ENCODE peak calls at places on chromosome 21, in eight cellular contexts. A is germinal center, Y is ACHN, S is kidney tubule cell, Q is GM18507, F is endodermal cell, N is M059J, K is upper lobe of right lung. W is an unnamed sample.

GRCh38 chr21:33491373-33492102 is at the start of gene DNAJC28:
- DNase-seq in A (peak; percentile 93), Y (peak; percentile 90), S (peak; percentile 92), Q (peak; percentile 91), F (peak; percentile 98), N (peak; percentile 90), K (peak; percentile 97), W (peak; percentile 93)

GRCh38 chr21:36756527-36756926 is 57.6 kb downstream of the SIM2 start:
- DNase-seq in A (no peak), Y (no peak), S (peak; percentile 82), Q (no peak), F (no peak), N (peak; percentile 55), K (no peak), W (no peak)

GRCh38 chr21:45142469-45142868 is 68.1 kb downstream of the ADARB1 start:
- DNase-seq in A (no peak), Y (peak; percentile 20), S (peak; percentile 30), Q (no peak), F (peak; percentile 42), N (peak; percentile 75), K (peak; percentile 61), W (peak; percentile 38)

GRCh38 chr21:36113647-36114428 is 21.0 kb upstream of the CBR3 start:
- DNase-seq in A (no peak), Y (no peak), S (peak; percentile 38), Q (no peak), F (no peak), N (no peak), K (peak; percentile 94), W (peak; percentile 55)

GRCh38 chr21:45276620-45277019 is 11.1 kb downstream of the POFUT2 start:
- DNase-seq in A (no peak), Y (no peak), S (no peak), Q (no peak), F (peak; percentile 32), N (no peak), K (no peak), W (no peak)

GRCh38 chr21:36422279-36423098 is 37.3 kb downstream of the CHAF1B start:
- DNase-seq in A (peak; percentile 58), Y (peak; percentile 64), S (peak; percentile 74), Q (peak; percentile 42), F (peak; percentile 95), N (peak; percentile 73), K (peak; percentile 73), W (peak; percentile 77)

GRCh38 chr21:19340303-19340702 is 936.7 kb upstream of the TMPRSS15 start:
- DNase-seq in A (no peak), Y (no peak), S (no peak), Q (no peak), F (no peak), N (no peak), K (no peak), W (no peak)

GRCh38 chr21:33897739-33898138 is 17.9 kb downstream of the ATP5PO start:
- DNase-seq in A (no peak), Y (no peak), S (no peak), Q (no peak), F (no peak), N (no peak), K (no peak), W (no peak)

GRCh38 chr21:44350773-44351481 is 2.5 kb upstream of the TRPM2 start:
- DNase-seq in A (no peak), Y (no peak), S (no peak), Q (no peak), F (no peak), N (no peak), K (peak; percentile 67), W (no peak)

GRCh38 chr21:42187976-42188653 is 30.8 kb upstream of the ABCG1 start:
- DNase-seq in A (peak; percentile 74), Y (no peak), S (peak; percentile 5), Q (peak; percentile 64), F (no peak), N (peak; percentile 58), K (no peak), W (no peak)

GRCh38 chr21:45228171-45228641 is 59.5 kb downstream of the POFUT2 start:
- DNase-seq in A (no peak), Y (peak; percentile 88), S (peak; percentile 90), Q (no peak), F (no peak), N (peak; percentile 100), K (no peak), W (peak; percentile 43)

GRCh38 chr21:46253610-46254124 is 25.1 kb upstream of the LSS start:
- DNase-seq in A (no peak), Y (no peak), S (no peak), Q (no peak), F (no peak), N (no peak), K (peak; percentile 15), W (peak; percentile 80)

GRCh38 chr21:40841524-40842196 is 5.3 kb downstream of the DSCAM start:
- DNase-seq in A (no peak), Y (peak; percentile 2), S (peak; percentile 69), Q (no peak), F (peak; percentile 93), N (peak; percentile 37), K (peak; percentile 80), W (peak; percentile 28)

GRCh38 chr21:35223480-35224156 is 174.5 kb upstream of the RUNX1 start:
- DNase-seq in A (no peak), Y (no peak), S (no peak), Q (no peak), F (no peak), N (peak; percentile 78), K (no peak), W (no peak)

GRCh38 chr21:38440746-38441145 is 57.5 kb downstream of the ERG start:
- DNase-seq in A (no peak), Y (peak; percentile 2), S (peak; percentile 85), Q (no peak), F (no peak), N (peak; percentile 99), K (no peak), W (peak; percentile 2)

GRCh38 chr21:28633803-28634572 is 358.7 kb downstream of the LTN1 start:
- DNase-seq in A (peak; percentile 4), Y (no peak), S (peak; percentile 12), Q (no peak), F (no peak), N (peak; percentile 83), K (no peak), W (no peak)

GRCh38 chr21:43890042-43890441 is 25.0 kb downstream of the AGPAT3 start:
- DNase-seq in A (no peak), Y (no peak), S (no peak), Q (no peak), F (peak; percentile 77), N (no peak), K (no peak), W (no peak)

GRCh38 chr21:16322423-16322822 is 592.6 kb downstream of the USP25 start:
- DNase-seq in A (no peak), Y (no peak), S (no peak), Q (no peak), F (no peak), N (no peak), K (no peak), W (no peak)

GRCh38 chr21:15604424-15604823 is 125.4 kb upstream of the USP25 start:
- DNase-seq in A (no peak), Y (peak; percentile 11), S (peak; percentile 62), Q (no peak), F (no peak), N (peak; percentile 41), K (no peak), W (no peak)

GRCh38 chr21:38263493-38263892 is 6.7 kb downstream of the KCNJ15 start:
- DNase-seq in A (no peak), Y (no peak), S (peak; percentile 83), Q (no peak), F (no peak), N (peak; percentile 76), K (no peak), W (no peak)

GRCh38 chr21:38787461-38788274 is 18.1 kb upstream of the ETS2 start:
- DNase-seq in A (no peak), Y (peak; percentile 88), S (peak; percentile 98), Q (no peak), F (peak; percentile 76), N (peak; percentile 99), K (no peak), W (peak; percentile 14)

GRCh38 chr21:20169812-20170576 is 828.2 kb upstream of the NCAM2 start:
- DNase-seq in A (no peak), Y (no peak), S (peak; percentile 27), Q (no peak), F (no peak), N (no peak), K (no peak), W (no peak)

GRCh38 chr21:41767606-41768370 is 936 bp upstream of the RIPK4 start:
- DNase-seq in A (no peak), Y (peak; percentile 75), S (peak; percentile 90), Q (no peak), F (peak; percentile 79), N (peak; percentile 95), K (no peak), W (no peak)

GRCh38 chr21:39452207-39452964 is 616 bp downstream of the SH3BGR start:
- DNase-seq in A (no peak), Y (no peak), S (peak; percentile 22), Q (no peak), F (no peak), N (peak; percentile 32), K (no peak), W (peak; percentile 41)

GRCh38 chr21:29163381-29164115 is 33.1 kb downstream of the MAP3K7CL start:
- DNase-seq in A (no peak), Y (peak; percentile 21), S (no peak), Q (no peak), F (no peak), N (no peak), K (no peak), W (no peak)

GRCh38 chr21:45390831-45391742 is 13.9 kb upstream of the COL18A1 start:
- DNase-seq in A (no peak), Y (no peak), S (no peak), Q (no peak), F (no peak), N (no peak), K (peak; percentile 50), W (no peak)

GRCh38 chr21:44603109-44603875 is 2.9 kb downstream of the KRTAP10-7 start:
- DNase-seq in A (no peak), Y (no peak), S (no peak), Q (no peak), F (peak; percentile 46), N (no peak), K (peak; percentile 48), W (no peak)

GRCh38 chr21:15472641-15473040 is 257.1 kb upstream of the USP25 start:
- DNase-seq in A (no peak), Y (no peak), S (no peak), Q (no peak), F (no peak), N (no peak), K (no peak), W (no peak)

GRCh38 chr21:37452222-37452621 is 85.6 kb downstream of the DYRK1A start:
- DNase-seq in A (no peak), Y (peak; percentile 87), S (peak; percentile 90), Q (no peak), F (no peak), N (peak; percentile 93), K (no peak), W (no peak)

GRCh38 chr21:35363458-35363857 is 314.4 kb upstream of the RUNX1 start:
- DNase-seq in A (no peak), Y (no peak), S (no peak), Q (no peak), F (no peak), N (no peak), K (no peak), W (no peak)

GRCh38 chr21:41953831-41954653 is at the start of gene C2CD2:
- DNase-seq in A (peak; percentile 47), Y (peak; percentile 75), S (peak; percentile 74), Q (peak; percentile 86), F (peak; percentile 89), N (peak; percentile 71), K (peak; percentile 89), W (no peak)

GRCh38 chr21:25639167-25639921 is at the start of gene JAM2:
- DNase-seq in A (peak; percentile 76), Y (peak; percentile 20), S (peak; percentile 11), Q (peak; percentile 35), F (peak; percentile 90), N (peak; percentile 58), K (peak; percentile 67), W (peak; percentile 3)

GRCh38 chr21:35257413-35257812 is 208.3 kb upstream of the RUNX1 start:
- DNase-seq in A (no peak), Y (peak; percentile 71), S (peak; percentile 86), Q (no peak), F (no peak), N (peak; percentile 98), K (no peak), W (peak; percentile 23)

W was measured in SK-MEL-5.